ENCODE peak calls at places on chromosomes 5 and 9, in five cellular contexts. B is lower lobe of right lung, H is germinal center, D is A673, S is fibroblast of mammary gland. C is an unnamed sample.

GRCh38 chr5:132049559-132049958 is 10.9 kb upstream of the IL3 start:
- DNase-seq in B (no peak), H (no peak), D (no peak), S (no peak), C (no peak)

GRCh38 chr5:16812911-16813310 is 123.2 kb downstream of the MYO10 start:
- DNase-seq in B (no peak), H (no peak), D (no peak), S (peak), C (peak)

GRCh38 chr5:80192507-80193241 is 63.2 kb downstream of the SERINC5 start:
- DNase-seq in B (no peak), H (no peak), D (no peak), S (no peak), C (no peak)

GRCh38 chr9:76887951-76888350 is 18.0 kb downstream of the PRUNE2 start:
- DNase-seq in B (no peak), H (no peak), D (no peak), S (no peak), C (no peak)

GRCh38 chr9:84271004-84271886 is 69.3 kb downstream of the SLC28A3 start:
- DNase-seq in B (peak), H (peak), D (peak), S (peak), C (no peak)

GRCh38 chr5:26193626-26194025 is 844.8 kb downstream of the CDH9 start:
- DNase-seq in B (no peak), H (no peak), D (no peak), S (no peak), C (no peak)

GRCh38 chr5:174317261-174317894 is 271.9 kb downstream of the NSG2 start:
- DNase-seq in B (no peak), H (no peak), D (peak), S (peak), C (peak)

GRCh38 chr5:112275671-112276070 is 143.4 kb downstream of the EPB41L4A start:
- DNase-seq in B (no peak), H (peak), D (no peak), S (no peak), C (no peak)

GRCh38 chr9:133401588-133401987 is 16.2 kb downstream of the REXO4 start:
- DNase-seq in B (no peak), H (no peak), D (no peak), S (no peak), C (no peak)

GRCh38 chr9:126719677-126720435 is 85.0 kb upstream of the ZBTB43 start:
- DNase-seq in B (peak), H (peak), D (peak), S (no peak), C (no peak)

GRCh38 chr5:176856746-176857145 is 42.4 kb downstream of the HK3 start:
- DNase-seq in B (no peak), H (no peak), D (no peak), S (no peak), C (no peak)

GRCh38 chr9:133141833-133142594 is 21.0 kb upstream of the RALGDS start:
- DNase-seq in B (peak), H (no peak), D (no peak), S (no peak), C (no peak)

GRCh38 chr5:43121565-43122484 is 1.1 kb downstream of the ZNF131 start:
- DNase-seq in B (no peak), H (peak), D (peak), S (peak), C (peak)

GRCh38 chr5:20166496-20166895 is 178.5 kb upstream of the CDH18 start:
- DNase-seq in B (no peak), H (no peak), D (no peak), S (no peak), C (no peak)

GRCh38 chr9:12775963-12776774 is 1.3 kb downstream of the LURAP1L start:
- DNase-seq in B (peak), H (peak), D (peak), S (peak), C (no peak)

GRCh38 chr5:113140837-113141661 is 164.5 kb downstream of the DCP2 start:
- DNase-seq in B (no peak), H (no peak), D (peak), S (peak), C (no peak)

GRCh38 chr9:6777218-6777902 is 19.6 kb downstream of the KDM4C start:
- DNase-seq in B (no peak), H (no peak), D (no peak), S (no peak), C (no peak)

GRCh38 chr5:74361406-74362358 is 278.8 kb downstream of the ENC1 start:
- DNase-seq in B (no peak), H (no peak), D (no peak), S (no peak), C (no peak)

GRCh38 chr9:134568756-134569155 is 72.8 kb upstream of the COL5A1 start:
- DNase-seq in B (no peak), H (no peak), D (no peak), S (no peak), C (no peak)

GRCh38 chr9:534886-535285 is 306.6 kb upstream of the DMRT1 start:
- DNase-seq in B (no peak), H (no peak), D (no peak), S (no peak), C (no peak)

GRCh38 chr9:101536938-101537337 is 3.3 kb downstream of the RNF20 start:
- DNase-seq in B (no peak), H (no peak), D (peak), S (peak), C (no peak)

C was measured in smooth muscle cell of the brain vasculature.